ENCODE peak calls at places on chromosomes 6 and 20, in ten cellular contexts. One of them, this sample, is unnamed.

GRCh38 chr20:37442547-37442946 is 78.5 kb upstream of the NNAT start:
- DNase-seq in bronchial epithelial cell: no peak
- DNase-seq in OCI-LY7: no peak
- DNase-seq in ovary: no peak
- DNase-seq in RWPE2: no peak
- DNase-seq in progenitor cell of endocrine pancreas: no peak
- DNase-seq in tibial artery: no peak
- DNase-seq in cardiac fibroblast: no peak
- DNase-seq in A549: no peak
- DNase-seq in right atrium auricular region: no peak
- DNase-seq in this sample: no peak

GRCh38 chr6:15369838-15370237 is 124.0 kb downstream of the JARID2 start:
- DNase-seq in tibial artery: no peak
- DNase-seq in right atrium auricular region: no peak
- DNase-seq in RWPE2: no peak
- DNase-seq in ovary: no peak
- DNase-seq in OCI-LY7: no peak
- DNase-seq in progenitor cell of endocrine pancreas: no peak
- DNase-seq in cardiac fibroblast: no peak
- DNase-seq in A549: no peak
- DNase-seq in bronchial epithelial cell: no peak
- DNase-seq in this sample: no peak

GRCh38 chr6:67974931-67975330 is 660.2 kb upstream of the ADGRB3 start:
- DNase-seq in bronchial epithelial cell: no peak
- DNase-seq in OCI-LY7: no peak
- DNase-seq in cardiac fibroblast: no peak
- DNase-seq in RWPE2: no peak
- DNase-seq in right atrium auricular region: no peak
- DNase-seq in A549: no peak
- DNase-seq in progenitor cell of endocrine pancreas: no peak
- DNase-seq in tibial artery: no peak
- DNase-seq in ovary: no peak
- DNase-seq in this sample: no peak

GRCh38 chr6:36067374-36068011 is 39.9 kb downstream of the MAPK14 start:
- DNase-seq in right atrium auricular region: no peak
- DNase-seq in RWPE2: no peak
- DNase-seq in tibial artery: no peak
- DNase-seq in OCI-LY7: no peak
- DNase-seq in cardiac fibroblast: peak; percentile 30
- DNase-seq in A549: no peak
- DNase-seq in bronchial epithelial cell: peak; percentile 20
- DNase-seq in ovary: no peak
- DNase-seq in progenitor cell of endocrine pancreas: no peak
- DNase-seq in this sample: no peak

GRCh38 chr20:11459090-11459877 is 458.4 kb upstream of the BTBD3 start:
- DNase-seq in RWPE2: no peak
- DNase-seq in A549: no peak
- DNase-seq in bronchial epithelial cell: peak; percentile 10
- DNase-seq in cardiac fibroblast: peak; percentile 32
- DNase-seq in right atrium auricular region: no peak
- DNase-seq in OCI-LY7: no peak
- DNase-seq in tibial artery: no peak
- DNase-seq in ovary: no peak
- DNase-seq in progenitor cell of endocrine pancreas: no peak
- DNase-seq in this sample: peak; percentile 8

GRCh38 chr6:15481892-15482291 is 180.9 kb downstream of the DTNBP1 start:
- DNase-seq in tibial artery: no peak
- DNase-seq in ovary: no peak
- DNase-seq in A549: no peak
- DNase-seq in right atrium auricular region: no peak
- DNase-seq in bronchial epithelial cell: peak; percentile 26
- DNase-seq in cardiac fibroblast: no peak
- DNase-seq in progenitor cell of endocrine pancreas: no peak
- DNase-seq in OCI-LY7: no peak
- DNase-seq in RWPE2: no peak
- DNase-seq in this sample: peak; percentile 39

GRCh38 chr6:70135219-70135769 is 167.6 kb downstream of the COL9A1 start:
- DNase-seq in tibial artery: no peak
- DNase-seq in cardiac fibroblast: no peak
- DNase-seq in progenitor cell of endocrine pancreas: no peak
- DNase-seq in bronchial epithelial cell: no peak
- DNase-seq in ovary: no peak
- DNase-seq in RWPE2: no peak
- DNase-seq in A549: no peak
- DNase-seq in right atrium auricular region: no peak
- DNase-seq in OCI-LY7: no peak
- DNase-seq in this sample: no peak

GRCh38 chr6:126198581-126198980 is 141.3 kb upstream of the CENPW start:
- DNase-seq in OCI-LY7: no peak
- DNase-seq in ovary: no peak
- DNase-seq in cardiac fibroblast: no peak
- DNase-seq in RWPE2: no peak
- DNase-seq in tibial artery: no peak
- DNase-seq in progenitor cell of endocrine pancreas: no peak
- DNase-seq in A549: no peak
- DNase-seq in right atrium auricular region: no peak
- DNase-seq in bronchial epithelial cell: no peak
- DNase-seq in this sample: no peak

GRCh38 chr20:34427331-34427730 is 64.3 kb downstream of the ITCH start:
- DNase-seq in progenitor cell of endocrine pancreas: no peak
- DNase-seq in right atrium auricular region: no peak
- DNase-seq in A549: no peak
- DNase-seq in cardiac fibroblast: no peak
- DNase-seq in ovary: no peak
- DNase-seq in tibial artery: no peak
- DNase-seq in bronchial epithelial cell: no peak
- DNase-seq in RWPE2: no peak
- DNase-seq in OCI-LY7: no peak
- DNase-seq in this sample: no peak

GRCh38 chr6:139308936-139309603 is 17.3 kb upstream of the TXLNB start:
- DNase-seq in OCI-LY7: no peak
- DNase-seq in tibial artery: no peak
- DNase-seq in progenitor cell of endocrine pancreas: no peak
- DNase-seq in A549: no peak
- DNase-seq in right atrium auricular region: no peak
- DNase-seq in bronchial epithelial cell: peak; percentile 58
- DNase-seq in RWPE2: no peak
- DNase-seq in ovary: no peak
- DNase-seq in cardiac fibroblast: peak; percentile 85
- DNase-seq in this sample: no peak

GRCh38 chr20:35883778-35884540 is 70.3 kb downstream of the SCAND1 start:
- DNase-seq in cardiac fibroblast: peak; percentile 100
- DNase-seq in right atrium auricular region: peak; percentile 92
- DNase-seq in progenitor cell of endocrine pancreas: peak; percentile 41
- DNase-seq in RWPE2: peak; percentile 100
- DNase-seq in tibial artery: peak; percentile 93
- DNase-seq in ovary: peak; percentile 79
- DNase-seq in bronchial epithelial cell: peak; percentile 100
- DNase-seq in A549: peak; percentile 84
- DNase-seq in OCI-LY7: peak; percentile 72
- DNase-seq in this sample: peak; percentile 54

GRCh38 chr20:44914924-44915323 is 5.1 kb downstream of the PABPC1L start:
- DNase-seq in progenitor cell of endocrine pancreas: no peak
- DNase-seq in right atrium auricular region: no peak
- DNase-seq in OCI-LY7: no peak
- DNase-seq in bronchial epithelial cell: no peak
- DNase-seq in RWPE2: no peak
- DNase-seq in ovary: no peak
- DNase-seq in cardiac fibroblast: no peak
- DNase-seq in tibial artery: no peak
- DNase-seq in A549: no peak
- DNase-seq in this sample: no peak

GRCh38 chr6:88975369-88975768 is 12.0 kb upstream of the RNGTT start:
- DNase-seq in bronchial epithelial cell: no peak
- DNase-seq in progenitor cell of endocrine pancreas: no peak
- DNase-seq in A549: no peak
- DNase-seq in OCI-LY7: peak; percentile 13
- DNase-seq in ovary: no peak
- DNase-seq in cardiac fibroblast: no peak
- DNase-seq in RWPE2: no peak
- DNase-seq in right atrium auricular region: no peak
- DNase-seq in tibial artery: no peak
- DNase-seq in this sample: no peak

GRCh38 chr6:68638225-68638900 is 3.3 kb downstream of the ADGRB3 start:
- DNase-seq in progenitor cell of endocrine pancreas: no peak
- DNase-seq in OCI-LY7: peak; percentile 35
- DNase-seq in cardiac fibroblast: peak; percentile 77
- DNase-seq in tibial artery: no peak
- DNase-seq in ovary: peak; percentile 38
- DNase-seq in bronchial epithelial cell: peak; percentile 35
- DNase-seq in A549: peak; percentile 9
- DNase-seq in RWPE2: no peak
- DNase-seq in right atrium auricular region: no peak
- DNase-seq in this sample: peak; percentile 30

GRCh38 chr6:111057074-111057752 is 30.1 kb upstream of the SLC16A10 start:
- DNase-seq in cardiac fibroblast: peak; percentile 60
- DNase-seq in tibial artery: no peak
- DNase-seq in right atrium auricular region: no peak
- DNase-seq in RWPE2: no peak
- DNase-seq in A549: peak; percentile 39
- DNase-seq in ovary: no peak
- DNase-seq in OCI-LY7: peak; percentile 55
- DNase-seq in bronchial epithelial cell: peak; percentile 55
- DNase-seq in progenitor cell of endocrine pancreas: no peak
- DNase-seq in this sample: peak; percentile 48

GRCh38 chr6:33312361-33313104 is 1.3 kb downstream of the TAPBP start:
- DNase-seq in OCI-LY7: peak; percentile 88
- DNase-seq in A549: peak; percentile 85
- DNase-seq in RWPE2: no peak
- DNase-seq in ovary: peak; percentile 68
- DNase-seq in bronchial epithelial cell: peak; percentile 84
- DNase-seq in cardiac fibroblast: peak; percentile 69
- DNase-seq in right atrium auricular region: no peak
- DNase-seq in tibial artery: peak; percentile 90
- DNase-seq in progenitor cell of endocrine pancreas: no peak
- DNase-seq in this sample: peak; percentile 88

GRCh38 chr6:89385156-89385667 is 26.9 kb downstream of the RRAGD start:
- DNase-seq in A549: no peak
- DNase-seq in bronchial epithelial cell: peak; percentile 92
- DNase-seq in ovary: no peak
- DNase-seq in progenitor cell of endocrine pancreas: no peak
- DNase-seq in tibial artery: no peak
- DNase-seq in cardiac fibroblast: peak; percentile 82
- DNase-seq in right atrium auricular region: no peak
- DNase-seq in OCI-LY7: no peak
- DNase-seq in RWPE2: no peak
- DNase-seq in this sample: no peak

GRCh38 chr6:549901-550300 is 107.0 kb downstream of the HUS1B start:
- DNase-seq in OCI-LY7: no peak
- DNase-seq in ovary: no peak
- DNase-seq in RWPE2: no peak
- DNase-seq in progenitor cell of endocrine pancreas: no peak
- DNase-seq in bronchial epithelial cell: no peak
- DNase-seq in cardiac fibroblast: no peak
- DNase-seq in tibial artery: no peak
- DNase-seq in right atrium auricular region: no peak
- DNase-seq in A549: no peak
- DNase-seq in this sample: no peak

GRCh38 chr20:23200914-23201313 is 114.8 kb upstream of the CD93 start:
- DNase-seq in A549: peak; percentile 43
- DNase-seq in cardiac fibroblast: peak; percentile 47
- DNase-seq in ovary: no peak
- DNase-seq in RWPE2: no peak
- DNase-seq in OCI-LY7: no peak
- DNase-seq in right atrium auricular region: no peak
- DNase-seq in bronchial epithelial cell: peak; percentile 66
- DNase-seq in tibial artery: no peak
- DNase-seq in progenitor cell of endocrine pancreas: peak; percentile 39
- DNase-seq in this sample: peak; percentile 27
- TF ChIP-seq CTCF in A549: peak; percentile 54
- TF ChIP-seq CTCF in cardiac fibroblast: peak; percentile 42
- TF ChIP-seq CTCF in ovary: no peak
- TF ChIP-seq CTCF in RWPE2: peak; percentile 86
- TF ChIP-seq CTCF in OCI-LY7: no peak
- TF ChIP-seq CTCF in right atrium auricular region: peak; percentile 60
- TF ChIP-seq CTCF in bronchial epithelial cell: peak; percentile 83
- TF ChIP-seq CTCF in tibial artery: no peak
- TF ChIP-seq CTCF in progenitor cell of endocrine pancreas: peak; percentile 64
- TF ChIP-seq CTCF in this sample: peak; percentile 11

DNA sequence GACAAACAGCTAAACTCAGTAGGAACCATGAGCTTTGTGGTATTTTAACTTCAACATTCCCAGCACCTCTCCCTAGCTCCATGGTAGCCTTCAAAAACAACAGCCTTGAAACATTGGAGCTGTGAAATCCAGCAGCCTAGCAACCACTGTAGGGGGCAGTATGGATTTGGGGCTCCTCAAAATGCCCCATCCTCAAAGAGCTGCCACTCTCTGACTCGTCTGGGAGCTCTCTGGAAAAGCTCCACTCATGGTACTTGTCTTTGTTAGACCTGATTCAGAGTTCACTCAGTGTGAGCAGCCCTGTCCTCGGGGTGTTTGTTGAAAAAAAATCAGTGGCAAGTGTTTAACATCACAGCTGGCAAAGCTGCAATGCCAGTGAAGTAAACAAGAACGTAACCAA is 82.9 kb downstream of the KIF6 start:
- DNase-seq in tibial artery: no peak
- DNase-seq in ovary: no peak
- DNase-seq in OCI-LY7: no peak
- DNase-seq in A549: no peak
- DNase-seq in cardiac fibroblast: no peak
- DNase-seq in RWPE2: no peak
- DNase-seq in right atrium auricular region: no peak
- DNase-seq in progenitor cell of endocrine pancreas: no peak
- DNase-seq in bronchial epithelial cell: peak; percentile 3
- DNase-seq in this sample: no peak
- TF ChIP-seq CTCF in tibial artery: no peak
- TF ChIP-seq CTCF in ovary: no peak
- TF ChIP-seq CTCF in OCI-LY7: no peak
- TF ChIP-seq CTCF in A549: no peak
- TF ChIP-seq CTCF in cardiac fibroblast: no peak
- TF ChIP-seq CTCF in RWPE2: no peak
- TF ChIP-seq CTCF in right atrium auricular region: no peak
- TF ChIP-seq CTCF in progenitor cell of endocrine pancreas: no peak
- TF ChIP-seq CTCF in bronchial epithelial cell: no peak
- TF ChIP-seq CTCF in this sample: no peak

DNA sequence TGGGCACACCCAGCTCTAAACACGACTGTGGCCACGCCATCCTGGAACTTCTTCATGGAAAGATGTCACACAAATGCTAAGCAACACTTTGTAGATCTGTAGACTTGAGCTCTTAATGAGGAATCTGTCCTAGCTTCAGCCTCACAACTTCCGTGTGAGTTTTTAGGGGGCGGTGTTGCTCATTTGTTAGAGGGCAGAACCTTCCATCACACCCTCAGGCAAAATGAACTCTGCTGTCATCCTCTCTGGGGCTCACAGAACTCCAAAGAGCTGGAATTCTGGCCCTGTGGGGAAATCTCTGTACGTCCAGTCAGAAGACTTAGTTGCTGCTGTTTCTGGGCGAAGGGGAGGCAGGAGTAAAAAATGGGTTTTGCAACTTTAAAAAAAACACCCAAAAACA is 49.8 kb downstream of the NRN1 start:
- DNase-seq in OCI-LY7: no peak
- DNase-seq in cardiac fibroblast: no peak
- DNase-seq in ovary: no peak
- DNase-seq in progenitor cell of endocrine pancreas: no peak
- DNase-seq in RWPE2: no peak
- DNase-seq in tibial artery: no peak
- DNase-seq in bronchial epithelial cell: no peak
- DNase-seq in A549: no peak
- DNase-seq in right atrium auricular region: no peak
- DNase-seq in this sample: no peak
- TF ChIP-seq CTCF in OCI-LY7: peak; percentile 17
- TF ChIP-seq CTCF in cardiac fibroblast: no peak
- TF ChIP-seq CTCF in ovary: no peak
- TF ChIP-seq CTCF in progenitor cell of endocrine pancreas: no peak
- TF ChIP-seq CTCF in RWPE2: no peak
- TF ChIP-seq CTCF in tibial artery: no peak
- TF ChIP-seq CTCF in bronchial epithelial cell: no peak
- TF ChIP-seq CTCF in A549: no peak
- TF ChIP-seq CTCF in right atrium auricular region: no peak
- TF ChIP-seq CTCF in this sample: no peak

GRCh38 chr20:17504898-17505663 is 26.1 kb downstream of the BFSP1 start:
- DNase-seq in RWPE2: no peak
- DNase-seq in tibial artery: peak; percentile 78
- DNase-seq in progenitor cell of endocrine pancreas: no peak
- DNase-seq in cardiac fibroblast: peak; percentile 83
- DNase-seq in A549: peak; percentile 45
- DNase-seq in ovary: peak; percentile 75
- DNase-seq in OCI-LY7: peak; percentile 79
- DNase-seq in bronchial epithelial cell: peak; percentile 68
- DNase-seq in right atrium auricular region: peak; percentile 63
- DNase-seq in this sample: peak; percentile 73
- TF ChIP-seq CTCF in RWPE2: peak; percentile 93
- TF ChIP-seq CTCF in tibial artery: peak; percentile 71
- TF ChIP-seq CTCF in progenitor cell of endocrine pancreas: peak; percentile 80
- TF ChIP-seq CTCF in cardiac fibroblast: peak; percentile 44
- TF ChIP-seq CTCF in A549: peak; percentile 98
- TF ChIP-seq CTCF in ovary: peak; percentile 54
- TF ChIP-seq CTCF in OCI-LY7: peak; percentile 90
- TF ChIP-seq CTCF in bronchial epithelial cell: peak; percentile 52
- TF ChIP-seq CTCF in right atrium auricular region: peak; percentile 73
- TF ChIP-seq CTCF in this sample: peak; percentile 56

This sample was measured in GM10248.